ENCODE peak calls at places on chromosomes 4 and X, in seven cellular contexts. X, K, D, E, Q, A and B are unnamed samples.

GRCh38 chrX:8036914-8037313 is 109.7 kb upstream of the PNPLA4 start:
- DNase-seq in X (no peak), K (no peak), D (no peak), E (no peak), Q (no peak), A (no peak), B (no peak)

GRCh38 chr4:159358226-159358625 is 255.3 kb downstream of the RAPGEF2 start:
- DNase-seq in X (no peak), K (no peak), D (no peak), E (no peak), Q (no peak), A (no peak), B (no peak)

GRCh38 chrX:18351774-18352173 is 2.7 kb downstream of the SCML2 start:
- DNase-seq in X (no peak), K (no peak), D (no peak), E (no peak), Q (no peak), A (no peak), B (no peak)

GRCh38 chrX:57453901-57454300 is 137.9 kb upstream of the ZXDB start:
- DNase-seq in X (no peak), K (no peak), D (peak), E (no peak), Q (no peak), A (no peak), B (no peak)

GRCh38 chr4:43369036-43369594 is 476.6 kb downstream of the GRXCR1 start:
- DNase-seq in X (no peak), K (no peak), D (no peak), E (no peak), Q (no peak), A (no peak), B (no peak)

GRCh38 chr4:40189997-40190396 is 6.8 kb upstream of the RHOH start:
- DNase-seq in X (no peak), K (no peak), D (peak), E (no peak), Q (no peak), A (no peak), B (no peak)

GRCh38 chr4:141133146-141134006 is at the start of gene RNF150:
- DNase-seq in X (peak), K (peak), D (peak), E (peak), Q (peak), A (peak), B (peak)

GRCh38 chrX:123833387-123833786 is 26.5 kb upstream of the XIAP start:
- DNase-seq in X (no peak), K (peak), D (peak), E (peak), Q (no peak), A (peak), B (no peak)

GRCh38 chr4:40550900-40551546 is 78.6 kb downstream of the RBM47 start:
- DNase-seq in X (no peak), K (no peak), D (no peak), E (peak), Q (no peak), A (no peak), B (no peak)

GRCh38 chrX:9464435-9465371 is at the start of gene TBL1X:
- DNase-seq in X (peak), K (peak), D (peak), E (peak), Q (peak), A (peak), B (no peak)

GRCh38 chrX:115058276-115058675 is 40.9 kb upstream of the IL13RA2 start:
- DNase-seq in X (no peak), K (no peak), D (no peak), E (no peak), Q (no peak), A (peak), B (no peak)

GRCh38 chr4:10381146-10381545 is 76.1 kb downstream of the ZNF518B start:
- DNase-seq in X (no peak), K (no peak), D (no peak), E (no peak), Q (no peak), A (no peak), B (no peak)

GRCh38 chr4:17128268-17128667 is 229.8 kb upstream of the LDB2 start:
- DNase-seq in X (no peak), K (no peak), D (no peak), E (no peak), Q (no peak), A (no peak), B (no peak)

GRCh38 chr4:148112231-148112982 is 329.8 kb downstream of the NR3C2 start:
- DNase-seq in X (no peak), K (no peak), D (no peak), E (no peak), Q (no peak), A (no peak), B (no peak)

GRCh38 chrX:53556868-53557267 is 122.7 kb upstream of the HSD17B10 start:
- DNase-seq in X (no peak), K (no peak), D (no peak), E (no peak), Q (no peak), A (no peak), B (no peak)

GRCh38 chr4:6935961-6936360 is 26.3 kb downstream of the TBC1D14 start:
- DNase-seq in X (no peak), K (no peak), D (no peak), E (no peak), Q (no peak), A (no peak), B (no peak)

GRCh38 chr4:108702960-108703359 is 52.6 kb downstream of the OSTC start:
- DNase-seq in X (no peak), K (no peak), D (no peak), E (no peak), Q (no peak), A (no peak), B (no peak)

GRCh38 chrX:108264376-108264775 is 172.8 kb downstream of the ATG4A start:
- DNase-seq in X (no peak), K (no peak), D (no peak), E (no peak), Q (no peak), A (no peak), B (no peak)

GRCh38 chr4:71240094-71240493 is 98.7 kb upstream of the SLC4A4 start:
- DNase-seq in X (no peak), K (no peak), D (no peak), E (no peak), Q (no peak), A (no peak), B (no peak)

GRCh38 chrX:124594017-124594651 is 247.8 kb downstream of the SH2D1A start:
- DNase-seq in X (no peak), K (no peak), D (peak), E (no peak), Q (peak), A (no peak), B (no peak)

GRCh38 chr4:176927664-176928063 is 134.9 kb upstream of the VEGFC start:
- DNase-seq in X (no peak), K (no peak), D (no peak), E (no peak), Q (no peak), A (no peak), B (no peak)

GRCh38 chrX:120419465-120419864 is 49.6 kb downstream of the LAMP2 start:
- DNase-seq in X (no peak), K (no peak), D (no peak), E (peak), Q (no peak), A (no peak), B (no peak)

GRCh38 chrX:10280061-10280460 is 123.3 kb downstream of the CLCN4 start:
- DNase-seq in X (no peak), K (no peak), D (no peak), E (no peak), Q (no peak), A (no peak), B (no peak)

GRCh38 chrX:46407036-46407752 is 138.0 kb downstream of the ZNF674 start:
- DNase-seq in X (no peak), K (no peak), D (no peak), E (no peak), Q (no peak), A (no peak), B (no peak)

GRCh38 chr4:6126971-6127745 is 73.2 kb downstream of the JAKMIP1 start:
- DNase-seq in X (peak), K (no peak), D (no peak), E (no peak), Q (no peak), A (no peak), B (no peak)

DNA sequence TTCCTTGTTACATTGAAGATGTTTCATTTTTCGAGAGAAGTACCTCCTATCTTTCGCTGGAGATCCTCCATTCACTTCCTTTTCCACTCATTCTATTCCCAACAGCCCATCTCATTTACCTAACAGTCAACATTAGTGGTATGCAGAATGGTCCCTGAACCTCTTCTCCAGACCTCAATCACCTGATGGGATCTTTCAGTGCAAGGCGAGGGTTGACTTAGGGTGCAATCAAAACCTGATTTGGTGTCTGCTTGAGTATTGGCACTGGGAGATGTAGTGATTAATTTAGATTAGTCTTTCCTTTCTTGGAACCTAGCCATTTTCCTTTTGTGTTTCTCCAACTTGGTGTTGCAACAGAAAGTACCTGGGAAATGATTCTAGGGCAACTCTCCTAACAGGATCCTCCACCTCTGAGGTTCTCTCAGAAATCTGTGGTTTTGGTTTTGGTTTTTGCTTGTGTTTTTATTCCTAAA is 18.4 kb downstream of the DDX3X start:
- DNase-seq in X (no peak), K (no peak), D (no peak), E (no peak), Q (no peak), A (no peak), B (no peak)
- H3K27ac ChIP-seq in X (no peak), K (no peak), D (no peak), E (no peak), Q (no peak), A (no peak), B (no peak)

GRCh38 chr4:119209586-119209985 is 2.9 kb upstream of the USP53 start:
- DNase-seq in X (no peak), K (no peak), D (no peak), E (peak), Q (no peak), A (no peak), B (no peak)

GRCh38 chr4:119212964-119213606 is 572 bp downstream of the USP53 start:
- DNase-seq in X (peak), K (peak), D (peak), E (peak), Q (peak), A (peak), B (peak)

GRCh38 chr4:119211856-119212250 is 660 bp upstream of the USP53 start:
- DNase-seq in X (no peak), K (no peak), D (no peak), E (no peak), Q (peak), A (no peak), B (no peak)

GRCh38 chr4:119210760-119211159 is 1.8 kb upstream of the USP53 start:
- DNase-seq in X (no peak), K (no peak), D (no peak), E (no peak), Q (no peak), A (no peak), B (no peak)

DNA sequence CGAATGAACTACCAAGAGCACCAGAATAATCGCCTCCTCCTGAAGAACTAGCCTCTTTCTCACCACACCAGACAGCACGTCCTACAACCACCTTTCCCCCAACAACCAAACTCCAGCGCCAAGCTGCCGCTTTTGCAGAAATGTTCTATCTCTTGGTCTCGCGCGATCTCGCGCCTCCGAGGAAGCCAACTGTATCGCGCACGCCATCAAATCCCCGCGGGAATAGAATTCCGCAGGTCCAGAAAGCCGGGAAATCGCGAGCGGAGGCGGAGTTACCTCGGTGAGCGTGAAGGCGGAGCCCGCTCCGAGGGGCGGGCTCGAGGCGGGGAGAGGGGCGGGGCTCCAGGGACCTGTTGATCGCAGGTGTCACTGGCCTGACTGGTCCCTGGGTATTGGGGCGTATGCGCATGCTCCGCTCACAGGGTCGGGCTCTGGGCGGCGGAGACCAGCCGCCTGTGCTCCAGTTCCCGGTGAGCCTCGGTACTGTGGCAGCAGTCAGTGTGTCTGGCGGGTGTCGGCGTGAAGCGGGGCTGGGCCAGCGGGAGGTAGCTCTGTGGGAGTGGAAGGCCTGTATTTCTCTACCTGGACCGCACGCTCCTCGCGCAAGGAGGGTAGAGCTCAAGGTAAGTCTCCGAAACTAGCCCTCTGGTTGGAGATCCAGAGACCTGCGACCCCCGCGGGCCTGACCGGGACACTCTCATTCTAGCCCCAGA is at the start of gene USP53:
- DNase-seq in X (peak), K (peak), D (peak), E (peak), Q (peak), A (peak), B (peak)
- TF ChIP-seq POLR2A in X (peak), K (peak), D (peak), E (peak), Q (no peak), A (peak), B (peak)

GRCh38 chr4:163863082-163863481 is 368.6 kb downstream of the TMA16 start:
- DNase-seq in X (no peak), K (no peak), D (no peak), E (no peak), Q (no peak), A (no peak), B (no peak)
- H3K27ac ChIP-seq in X (no peak), K (no peak), D (no peak), E (no peak), Q (no peak), A (no peak), B (no peak)

DNA sequence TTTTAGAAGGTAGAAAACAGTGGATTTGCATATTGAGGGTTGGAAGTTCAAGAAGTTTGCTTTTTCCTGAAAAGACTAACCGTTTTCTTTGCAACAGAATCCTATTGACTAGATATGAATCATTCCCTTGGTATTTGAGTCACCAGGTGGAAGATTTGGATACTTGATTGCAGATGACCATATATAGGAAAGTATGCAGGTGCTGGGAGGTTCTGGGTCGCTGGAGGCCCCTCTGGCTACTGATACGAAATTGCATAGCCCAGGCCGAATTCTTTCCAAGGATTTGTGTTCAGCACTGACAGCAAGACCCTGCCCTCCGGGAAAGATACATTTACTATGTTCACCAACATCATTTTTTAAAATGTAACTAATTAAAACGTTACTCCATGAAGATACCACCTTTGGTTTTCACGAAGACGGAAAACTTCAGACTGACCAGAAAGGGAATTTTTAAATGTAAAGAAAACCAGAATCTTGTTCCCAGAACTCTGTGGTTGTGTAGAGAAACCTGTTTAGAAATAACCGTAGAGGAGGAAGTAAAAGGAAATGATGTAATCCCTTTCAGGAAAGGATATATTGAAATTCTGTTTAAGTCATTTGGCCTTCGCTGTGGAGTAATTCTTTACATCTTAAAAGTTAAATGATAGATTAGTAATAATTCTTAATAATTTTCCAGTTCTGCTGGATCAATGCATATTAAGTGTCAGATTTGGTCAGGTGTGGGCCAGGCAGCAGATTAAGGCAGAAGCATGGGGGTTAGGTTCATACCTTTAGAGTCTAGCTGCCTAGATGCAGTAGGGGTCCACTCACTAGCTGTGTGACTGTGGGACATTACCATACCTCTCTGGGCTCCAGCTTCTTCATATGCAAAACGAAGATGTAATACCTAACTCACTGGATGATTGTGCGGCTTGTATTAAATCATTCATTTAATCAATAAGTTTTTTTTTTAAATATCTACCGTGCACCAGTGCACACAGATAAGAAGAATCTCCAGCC is 1.1 kb downstream of the ANXA3 start:
- DNase-seq in X (no peak), K (no peak), D (no peak), E (no peak), Q (no peak), A (no peak), B (no peak)
- TF ChIP-seq POLR2A in X (no peak), K (peak), D (no peak), E (no peak), Q (no peak), A (no peak), B (no peak)

DNA sequence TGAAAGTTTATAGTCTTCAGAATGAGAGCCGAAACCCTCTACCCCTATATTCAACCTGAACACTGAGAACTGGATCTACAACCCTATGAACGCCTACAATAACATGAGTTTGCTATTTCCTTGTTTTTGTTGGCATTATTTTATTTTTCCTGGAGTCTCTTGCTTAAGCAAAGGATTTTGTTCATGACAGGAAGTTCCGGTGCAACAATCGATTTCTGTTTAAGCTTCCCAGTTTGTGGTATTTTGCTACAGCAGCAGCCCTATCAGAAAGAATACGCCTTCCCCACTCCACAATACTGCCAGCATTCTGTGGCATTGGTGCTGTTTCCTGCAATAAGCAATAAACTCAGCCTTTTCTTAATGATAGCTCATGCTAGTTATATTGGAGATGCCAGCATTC is 60.9 kb downstream of the NPY5R start:
- DNase-seq in X (no peak), K (no peak), D (no peak), E (peak), Q (no peak), A (no peak), B (no peak)
- H3K27ac ChIP-seq in X (no peak), K (no peak), D (no peak), E (peak), Q (no peak), A (no peak), B (no peak)

DNA sequence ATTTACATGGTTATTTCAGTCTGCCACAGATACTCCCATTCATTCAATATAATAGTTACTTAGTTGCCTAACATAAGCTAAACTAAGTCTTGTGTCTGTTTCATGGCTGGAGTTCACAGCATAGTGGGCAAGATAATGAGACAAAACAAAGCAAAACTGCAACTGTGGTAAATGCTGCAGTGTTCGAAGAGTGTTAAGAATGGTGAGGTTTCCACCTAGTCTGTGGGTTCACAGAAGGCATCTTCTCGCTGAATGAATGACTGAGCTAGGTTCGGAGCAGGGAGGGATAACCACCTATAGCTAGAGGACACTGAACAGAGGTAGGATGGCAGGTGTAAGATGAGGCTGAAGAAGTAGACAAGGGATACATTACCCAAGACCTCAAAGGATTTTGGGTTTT is 171.0 kb downstream of the FBXW7 start:
- DNase-seq in X (no peak), K (no peak), D (no peak), E (no peak), Q (no peak), A (no peak), B (no peak)
- TF ChIP-seq POLR2A in X (no peak), K (no peak), D (no peak), E (no peak), Q (no peak), A (no peak), B (no peak)